ENCODE peak calls at places on chromosomes 4 and X, in four cellular contexts. O is ovary, G is lower lobe of right lung, D is kidney epithelial cell. N is an unnamed sample.

GRCh38 chr4:54781771-54782170 is 124.0 kb downstream of the KIT start:
- DNase-seq in O (peak), G (no peak), D (no peak), N (no peak)

GRCh38 chr4:98113005-98113404 is 30.3 kb downstream of the STPG2 start:
- DNase-seq in O (no peak), G (no peak), D (no peak), N (peak)

GRCh38 chrX:48681539-48682183 is 1.9 kb upstream of the WAS start:
- DNase-seq in O (no peak), G (no peak), D (no peak), N (no peak)

GRCh38 chr4:137393043-137393442 is 139.3 kb downstream of the PCDH18 start:
- DNase-seq in O (no peak), G (no peak), D (no peak), N (peak)

GRCh38 chrX:86133761-86134160 is 14.5 kb upstream of the DACH2 start:
- DNase-seq in O (no peak), G (no peak), D (no peak), N (peak)

GRCh38 chr4:107600456-107600855 is 119.6 kb downstream of the PAPSS1 start:
- DNase-seq in O (no peak), G (no peak), D (peak), N (peak)

GRCh38 chrX:15151267-15152196 is 118.4 kb downstream of the ASB9 start:
- DNase-seq in O (no peak), G (no peak), D (no peak), N (no peak)

GRCh38 chr4:163542275-163542674 is 47.8 kb downstream of the TMA16 start:
- DNase-seq in O (no peak), G (no peak), D (peak), N (peak)

GRCh38 chr4:182306792-182307507 is 63.7 kb downstream of the TENM3 start:
- DNase-seq in O (no peak), G (no peak), D (no peak), N (peak)

GRCh38 chr4:27318740-27319139 is 458.1 kb downstream of the STIM2 start:
- DNase-seq in O (no peak), G (no peak), D (no peak), N (peak)

GRCh38 chrX:153646620-153647373 is at the start of gene DUSP9:
- DNase-seq in O (peak), G (peak), D (no peak), N (peak)

GRCh38 chr4:108303488-108304177 is 134.9 kb upstream of the LEF1 start:
- DNase-seq in O (no peak), G (no peak), D (peak), N (peak)

GRCh38 chrX:18934708-18935107 is 49.2 kb downstream of the PHKA2 start:
- DNase-seq in O (no peak), G (no peak), D (no peak), N (no peak)

GRCh38 chr4:79088991-79089705 is 149.9 kb upstream of the PAQR3 start:
- DNase-seq in O (no peak), G (no peak), D (no peak), N (no peak)

GRCh38 chrX:18149454-18149853 is 71.2 kb downstream of the BEND2 start:
- DNase-seq in O (no peak), G (no peak), D (no peak), N (no peak)

GRCh38 chrX:124217289-124218251 is 114.9 kb upstream of the TEX13D start:
- DNase-seq in O (no peak), G (no peak), D (no peak), N (no peak)

GRCh38 chrX:124215786-124216185 is 116.7 kb upstream of the TEX13D start:
- DNase-seq in O (no peak), G (no peak), D (no peak), N (no peak)

GRCh38 chrX:124212622-124213021 is 119.8 kb upstream of the TEX13D start:
- DNase-seq in O (no peak), G (no peak), D (no peak), N (no peak)

GRCh38 chrX:124211312-124211942 is 121.0 kb upstream of the TEX13D start:
- DNase-seq in O (no peak), G (no peak), D (no peak), N (peak)

GRCh38 chrX:124216396-124217124 is 115.9 kb upstream of the TEX13D start:
- DNase-seq in O (no peak), G (no peak), D (no peak), N (no peak)
- H3K4me3 ChIP-seq in O (no peak), G (no peak), D (no peak), N (no peak)

GRCh38 chr4:7989654-7990053 is 50.0 kb upstream of the AFAP1 start:
- DNase-seq in O (no peak), G (no peak), D (no peak), N (no peak)
- TF ChIP-seq CTCF in O (no peak), G (no peak), D (no peak), N (no peak)

DNA sequence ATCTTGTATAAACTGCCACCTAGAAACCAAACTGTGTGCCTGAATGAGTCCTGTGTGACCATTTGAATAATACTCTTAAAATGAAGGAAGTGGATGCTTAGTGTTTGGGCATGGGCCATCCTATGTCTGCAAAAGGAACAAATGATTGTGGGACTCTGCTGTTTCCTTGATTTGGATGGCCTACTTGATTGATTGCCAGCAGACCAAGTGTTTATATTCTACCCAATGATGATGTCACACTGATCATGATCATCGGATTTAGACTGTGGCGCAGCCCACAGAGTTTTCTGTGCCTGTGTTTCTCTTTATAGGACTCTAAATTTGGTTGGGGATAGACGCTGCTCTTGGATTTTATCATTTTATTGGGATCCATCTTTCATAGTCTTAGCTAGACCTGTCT is 4.4 kb downstream of the SEPTIN11 start:
- DNase-seq in O (no peak), G (no peak), D (no peak), N (peak)
- H3K4me3 ChIP-seq in O (no peak), G (no peak), D (no peak), N (no peak)

DNA sequence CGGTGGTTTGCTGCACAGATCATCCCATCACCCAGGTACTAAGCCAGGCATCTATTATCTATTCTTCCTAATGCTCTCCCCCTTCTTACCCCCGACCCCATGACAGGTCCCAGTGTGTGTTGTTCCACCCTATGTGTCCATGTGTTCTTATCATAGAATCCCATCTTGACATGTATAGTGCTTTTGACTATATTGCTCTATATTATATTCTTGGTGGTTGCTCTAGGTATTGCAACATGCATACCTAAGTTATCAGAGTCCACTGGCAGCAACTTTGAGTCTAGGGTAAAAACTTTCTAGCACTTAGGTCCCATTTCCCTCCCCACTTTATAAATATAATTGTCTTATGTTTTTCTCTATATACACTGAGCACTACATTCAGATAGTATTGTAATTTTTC is 170.3 kb downstream of the TBX22 start:
- DNase-seq in O (no peak), G (no peak), D (no peak), N (no peak)
- TF ChIP-seq CTCF in O (no peak), G (no peak), D (no peak), N (no peak)

GRCh38 chrX:40145670-40146470 is 48.1 kb upstream of the BCOR start:
- DNase-seq in O (no peak), G (no peak), D (no peak), N (no peak)

GRCh38 chrX:40143987-40144386 is 46.2 kb upstream of the BCOR start:
- DNase-seq in O (no peak), G (no peak), D (no peak), N (no peak)

GRCh38 chrX:40144576-40144975 is 46.8 kb upstream of the BCOR start:
- DNase-seq in O (no peak), G (no peak), D (no peak), N (no peak)

GRCh38 chrX:40146471-40147398 is 49.0 kb upstream of the BCOR start:
- DNase-seq in O (peak), G (peak), D (no peak), N (no peak)

GRCh38 chrX:40145001-40145631 is 47.4 kb upstream of the BCOR start:
- DNase-seq in O (no peak), G (no peak), D (no peak), N (no peak)
- H3K4me3 ChIP-seq in O (peak), G (peak), D (peak), N (peak)

GRCh38 chr4:94127707-94128328 is 79.8 kb upstream of the SMARCAD1 start:
- DNase-seq in O (no peak), G (no peak), D (no peak), N (peak)

GRCh38 chr4:94131212-94131611 is 76.5 kb upstream of the SMARCAD1 start:
- DNase-seq in O (no peak), G (no peak), D (no peak), N (no peak)

GRCh38 chr4:94126669-94127068 is 81.0 kb upstream of the SMARCAD1 start:
- DNase-seq in O (no peak), G (no peak), D (no peak), N (no peak)
- TF ChIP-seq CTCF in O (no peak), G (no peak), D (peak), N (peak)

DNA sequence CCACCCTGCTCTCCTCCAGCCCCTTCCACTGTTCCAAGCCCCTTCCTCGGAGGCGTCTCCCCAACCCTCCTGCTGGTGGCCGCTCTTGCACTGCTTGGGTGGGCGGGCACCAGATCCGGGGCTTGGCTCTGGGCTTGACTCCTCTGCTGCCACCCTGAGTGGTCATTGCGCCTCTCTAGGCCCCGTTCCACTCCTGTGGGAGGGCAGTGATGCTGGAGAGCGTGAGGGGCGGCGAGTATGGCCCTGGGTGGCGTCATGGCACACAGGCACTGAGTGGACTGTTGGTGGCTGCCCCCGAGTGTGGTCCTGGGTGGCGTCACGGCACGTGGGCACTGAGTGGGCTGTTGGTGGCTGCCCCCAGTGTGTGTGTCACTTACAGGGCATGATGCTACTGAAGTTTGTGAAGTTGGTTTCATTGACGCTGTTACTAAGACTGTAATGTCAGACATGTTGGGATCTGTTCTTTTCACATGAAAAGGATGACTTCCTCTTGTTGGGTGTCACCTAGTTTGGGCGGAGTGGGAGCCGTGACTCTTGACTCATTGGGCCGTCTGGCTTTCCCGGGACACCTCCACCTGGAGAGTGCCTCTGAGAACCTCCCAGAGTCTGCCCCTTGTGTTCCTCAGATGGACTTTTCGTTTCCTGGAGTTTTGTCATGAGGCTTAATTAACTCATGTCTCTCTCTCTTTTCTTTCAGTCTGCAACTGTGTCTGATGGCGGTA is 55.9 kb upstream of the HGFAC start:
- DNase-seq in O (no peak), G (peak), D (no peak), N (no peak)
- H3K4me3 ChIP-seq in O (no peak), G (peak), D (no peak), N (no peak)

GRCh38 chrX:24566233-24566632 is 80.9 kb downstream of the PCYT1B start:
- DNase-seq in O (no peak), G (no peak), D (no peak), N (no peak)

GRCh38 chrX:24563291-24564010 is 83.7 kb downstream of the PCYT1B start:
- DNase-seq in O (no peak), G (no peak), D (no peak), N (no peak)

DNA sequence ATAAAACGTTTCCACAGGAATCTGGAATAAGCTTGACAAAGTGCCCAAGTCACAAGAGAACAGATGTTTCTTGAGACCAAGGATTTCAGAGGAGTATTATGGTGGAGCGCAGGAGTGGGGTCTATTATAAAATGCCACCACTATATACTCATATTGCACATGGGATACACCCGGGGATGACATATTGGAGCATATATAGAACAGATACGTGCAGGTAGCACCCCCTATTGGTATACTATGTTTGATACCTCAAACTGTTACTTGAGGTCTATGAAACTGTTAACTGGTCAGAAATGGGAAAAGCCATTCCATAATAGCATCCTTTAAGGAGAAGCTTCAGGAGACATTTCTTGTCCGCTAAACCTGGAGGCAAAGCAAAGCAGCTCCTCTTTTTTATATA is 86.0 kb downstream of the PCYT1B start:
- DNase-seq in O (no peak), G (no peak), D (no peak), N (peak)
- TF ChIP-seq CTCF in O (no peak), G (peak), D (no peak), N (peak)

N was measured in fibroblast of mammary gland.